ENCODE peak calls at places on chromosomes 6 and 20, in nine cellular contexts. E is NCI-H1092 treated with DMSO at 0.1 percent for 48 hours; J is T47D; O is fibroblast of lung; W is HTR-8/SVneo; Y is stimulated activated CD8-positive, alpha-beta memory T cell treated with anti-CD3 and anti-CD28 coated beads, Interleukin-4, amount 100 ng/mL, for 48 hours; T is thoracic aorta; C is astrocyte of the spinal cord; G is activated gamma-delta T cell. F is an unnamed sample.

GRCh38 chr6:169158182-169158573 is 95.5 kb downstream of the THBS2 start:
- DNase-seq in E (peak), J (no peak), O (peak), W (no peak), Y (no peak), T (no peak), C (peak), G (no peak), F (no peak)

GRCh38 chr20:10263385-10264165 is 44.9 kb downstream of the SNAP25 start:
- DNase-seq in E (peak), J (no peak), O (peak), W (no peak), Y (no peak), T (no peak), C (peak), G (no peak), F (peak)

GRCh38 chr6:45724511-45724910 is 291.1 kb downstream of the CLIC5 start:
- DNase-seq in E (no peak), J (no peak), O (peak), W (peak), Y (no peak), T (no peak), C (peak), G (no peak), F (no peak)

GRCh38 chr6:161444464-161444863 is 170.6 kb upstream of the AGPAT4 start:
- DNase-seq in E (no peak), J (peak), O (peak), W (no peak), Y (peak), T (no peak), C (peak), G (no peak), F (no peak)

GRCh38 chr20:46757754-46758678 is 48.6 kb downstream of the SLC2A10 start:
- DNase-seq in E (peak), J (peak), O (peak), W (peak), Y (peak), T (no peak), C (peak), G (no peak), F (peak)

GRCh38 chr6:106716966-106717365 is 87.6 kb downstream of the QRSL1 start:
- DNase-seq in E (no peak), J (no peak), O (no peak), W (no peak), Y (no peak), T (no peak), C (no peak), G (no peak), F (no peak)

GRCh38 chr6:25237579-25237978 is 41.6 kb upstream of the CARMIL1 start:
- DNase-seq in E (no peak), J (no peak), O (peak), W (no peak), Y (no peak), T (no peak), C (no peak), G (no peak), F (no peak)

GRCh38 chr6:105608711-105609374 is 206.0 kb upstream of the PREP start:
- DNase-seq in E (no peak), J (no peak), O (peak), W (no peak), Y (no peak), T (no peak), C (peak), G (no peak), F (no peak)

GRCh38 chr20:42494290-42494689 is 695.4 kb downstream of the PTPRT start:
- DNase-seq in E (no peak), J (no peak), O (no peak), W (no peak), Y (no peak), T (no peak), C (no peak), G (no peak), F (no peak)

GRCh38 chr6:15106958-15107643 is 138.8 kb upstream of the JARID2 start:
- DNase-seq in E (no peak), J (no peak), O (no peak), W (no peak), Y (no peak), T (no peak), C (no peak), G (no peak), F (no peak)

GRCh38 chr20:9203081-9203447 is 134.2 kb downstream of the PLCB4 start:
- DNase-seq in E (no peak), J (no peak), O (peak), W (no peak), Y (no peak), T (no peak), C (peak), G (no peak), F (no peak)

GRCh38 chr6:4776967-4777925 is 1.0 kb downstream of the CDYL start:
- DNase-seq in E (no peak), J (no peak), O (peak), W (no peak), Y (peak), T (no peak), C (peak), G (peak), F (peak)

GRCh38 chr6:152087096-152087495 is 279.6 kb downstream of the ESR1 start:
- DNase-seq in E (no peak), J (no peak), O (peak), W (no peak), Y (no peak), T (no peak), C (peak), G (no peak), F (no peak)

GRCh38 chr20:56411759-56412472 is at the start of gene CASS4:
- DNase-seq in E (no peak), J (no peak), O (peak), W (no peak), Y (peak), T (no peak), C (peak), G (no peak), F (no peak)

GRCh38 chr6:37239950-37240713 is 17.4 kb upstream of the TBC1D22B start:
- DNase-seq in E (peak), J (no peak), O (peak), W (peak), Y (peak), T (peak), C (peak), G (no peak), F (peak)

GRCh38 chr6:78605909-78606446 is 261.4 kb upstream of the IRAK1BP1 start:
- DNase-seq in E (no peak), J (no peak), O (peak), W (no peak), Y (no peak), T (no peak), C (peak), G (no peak), F (no peak)

GRCh38 chr20:37209661-37210314 is 30.4 kb upstream of the MROH8 start:
- DNase-seq in E (no peak), J (no peak), O (no peak), W (no peak), Y (no peak), T (no peak), C (no peak), G (no peak), F (no peak)

GRCh38 chr6:109454483-109455160 is 950 bp downstream of the MICAL1 start:
- DNase-seq in E (peak), J (no peak), O (peak), W (peak), Y (peak), T (no peak), C (peak), G (peak), F (no peak)

GRCh38 chr20:20396794-20397193 is 28.9 kb downstream of the INSM1 start:
- DNase-seq in E (no peak), J (no peak), O (no peak), W (no peak), Y (no peak), T (no peak), C (no peak), G (no peak), F (no peak)

GRCh38 chr6:16725145-16725864 is 36.0 kb downstream of the ATXN1 start:
- DNase-seq in E (no peak), J (no peak), O (peak), W (no peak), Y (no peak), T (no peak), C (peak), G (no peak), F (no peak)

F was measured in NCI-H510A treated with DMSO at 0.1 percent for 48 hours.